ENCODE peak calls at places on chromosome 21, in seven cellular contexts. M is HCT116, D is GM12878, Y is SK-N-SH, R is H1, W is K562, Z is HepG2. F is an unnamed sample.

GRCh38 chr21:16650984-16651383 is 861.9 kb upstream of the CXADR start:
- DNase-seq in M (no peak), D (no peak), Y (no peak), R (no peak), W (no peak), Z (no peak), F (no peak)

GRCh38 chr21:16583567-16583966 is 853.8 kb downstream of the USP25 start:
- DNase-seq in M (no peak), D (no peak), Y (no peak), R (no peak), W (no peak), Z (no peak), F (no peak)

GRCh38 chr21:36508948-36509347 is 29.0 kb upstream of the CLDN14 start:
- DNase-seq in M (no peak), D (no peak), Y (no peak), R (no peak), W (no peak), Z (no peak), F (peak)

GRCh38 chr21:25999935-26000582 is 170.5 kb downstream of the APP start:
- DNase-seq in M (no peak), D (no peak), Y (no peak), R (no peak), W (no peak), Z (no peak), F (no peak)

GRCh38 chr21:25296239-25296638 is 311.0 kb downstream of the MRPL39 start:
- DNase-seq in M (no peak), D (no peak), Y (no peak), R (no peak), W (no peak), Z (no peak), F (no peak)

GRCh38 chr21:37008705-37009104 is 2.2 kb downstream of the RIPPLY3 start:
- DNase-seq in M (no peak), D (no peak), Y (peak), R (no peak), W (no peak), Z (no peak), F (no peak)

GRCh38 chr21:27149034-27149433 is 182.1 kb upstream of the ADAMTS5 start:
- DNase-seq in M (no peak), D (no peak), Y (no peak), R (no peak), W (no peak), Z (no peak), F (no peak)

GRCh38 chr21:28509031-28509430 is 483.6 kb downstream of the LTN1 start:
- DNase-seq in M (no peak), D (no peak), Y (no peak), R (no peak), W (no peak), Z (no peak), F (no peak)

GRCh38 chr21:38646213-38646837 is 148.0 kb upstream of the ERG start:
- DNase-seq in M (no peak), D (no peak), Y (no peak), R (no peak), W (no peak), Z (no peak), F (no peak)

GRCh38 chr21:38377165-38378093 is 120.6 kb downstream of the KCNJ15 start:
- DNase-seq in M (no peak), D (no peak), Y (peak), R (no peak), W (no peak), Z (no peak), F (no peak)

GRCh38 chr21:44549525-44550211 is 1.6 kb downstream of the KRTAP10-2 start:
- DNase-seq in M (no peak), D (no peak), Y (no peak), R (no peak), W (no peak), Z (no peak), F (no peak)

GRCh38 chr21:27275294-27275927 is 308.5 kb upstream of the ADAMTS5 start:
- DNase-seq in M (no peak), D (no peak), Y (peak), R (no peak), W (no peak), Z (no peak), F (no peak)

GRCh38 chr21:44065428-44065827 is 41.8 kb upstream of the PWP2 start:
- DNase-seq in M (no peak), D (no peak), Y (no peak), R (no peak), W (no peak), Z (no peak), F (no peak)

GRCh38 chr21:43325968-43326367 is 101.0 kb downstream of the SIK1 start:
- DNase-seq in M (no peak), D (no peak), Y (no peak), R (no peak), W (no peak), Z (no peak), F (no peak)

GRCh38 chr21:42711667-42712066 is 58.2 kb downstream of the PDE9A start:
- DNase-seq in M (no peak), D (no peak), Y (no peak), R (no peak), W (no peak), Z (peak), F (no peak)

GRCh38 chr21:17802568-17802967 is 16.6 kb downstream of the C21orf91 start:
- DNase-seq in M (no peak), D (no peak), Y (no peak), R (no peak), W (no peak), Z (no peak), F (no peak)

GRCh38 chr21:44306926-44307687 is 7.3 kb downstream of the PFKL start:
- DNase-seq in M (no peak), D (no peak), Y (no peak), R (no peak), W (no peak), Z (no peak), F (no peak)

GRCh38 chr21:29436143-29436542 is 137.4 kb downstream of the BACH1 start:
- DNase-seq in M (no peak), D (no peak), Y (no peak), R (no peak), W (no peak), Z (no peak), F (no peak)

GRCh38 chr21:34017127-34017961 is 56.0 kb upstream of the MRPS6 start:
- DNase-seq in M (no peak), D (peak), Y (no peak), R (no peak), W (no peak), Z (peak), F (no peak)

GRCh38 chr21:37264808-37265207 is 2.3 kb downstream of the VPS26C start:
- DNase-seq in M (no peak), D (no peak), Y (no peak), R (no peak), W (no peak), Z (no peak), F (no peak)

GRCh38 chr21:27248791-27249190 is 281.9 kb upstream of the ADAMTS5 start:
- DNase-seq in M (no peak), D (no peak), Y (no peak), R (no peak), W (no peak), Z (no peak), F (no peak)

GRCh38 chr21:24290151-24290833 is 1317.0 kb downstream of the MRPL39 start:
- DNase-seq in M (no peak), D (no peak), Y (no peak), R (no peak), W (no peak), Z (no peak), F (peak)

GRCh38 chr21:38223893-38224540 is 32.8 kb upstream of the KCNJ15 start:
- DNase-seq in M (peak), D (no peak), Y (no peak), R (no peak), W (no peak), Z (no peak), F (no peak)

GRCh38 chr21:34311561-34312330 is 52.1 kb upstream of the KCNE2 start:
- DNase-seq in M (no peak), D (no peak), Y (no peak), R (no peak), W (no peak), Z (no peak), F (no peak)

GRCh38 chr21:34180826-34181359 is 107.5 kb downstream of the MRPS6 start:
- DNase-seq in M (no peak), D (no peak), Y (no peak), R (no peak), W (no peak), Z (peak), F (no peak)

GRCh38 chr21:21230672-21231071 is 232.5 kb downstream of the NCAM2 start:
- DNase-seq in M (no peak), D (no peak), Y (no peak), R (no peak), W (no peak), Z (no peak), F (no peak)

GRCh38 chr21:15243356-15243755 is 178.6 kb upstream of the NRIP1 start:
- DNase-seq in M (no peak), D (no peak), Y (no peak), R (no peak), W (no peak), Z (no peak), F (no peak)

GRCh38 chr21:15242906-15243305 is 178.1 kb upstream of the NRIP1 start:
- DNase-seq in M (no peak), D (no peak), Y (no peak), R (no peak), W (no peak), Z (no peak), F (no peak)

GRCh38 chr21:15236111-15236510 is 171.3 kb upstream of the NRIP1 start:
- DNase-seq in M (no peak), D (no peak), Y (no peak), R (no peak), W (no peak), Z (no peak), F (no peak)

GRCh38 chr21:15241997-15242767 is 177.4 kb upstream of the NRIP1 start:
- DNase-seq in M (no peak), D (no peak), Y (no peak), R (peak), W (no peak), Z (no peak), F (no peak)

DNA sequence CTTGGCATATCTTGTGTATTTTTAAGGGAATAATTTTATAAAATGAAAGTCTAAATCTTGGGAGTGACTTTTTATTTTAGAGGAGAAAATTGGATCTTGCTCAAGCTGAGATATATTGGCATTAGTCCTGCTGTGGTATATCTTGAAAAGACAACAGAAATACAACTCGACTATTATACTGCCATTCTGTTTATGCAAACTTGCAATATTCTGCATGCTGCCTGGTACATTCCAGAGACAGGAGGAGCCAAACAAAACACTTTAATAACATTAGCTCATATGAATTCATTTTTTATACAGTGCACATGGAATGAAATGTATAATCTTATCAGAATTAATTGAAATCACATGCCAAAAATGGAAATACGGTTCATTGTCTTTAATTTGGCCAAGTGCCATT is 176.0 kb upstream of the NRIP1 start:
- DNase-seq in M (no peak), D (no peak), Y (no peak), R (no peak), W (no peak), Z (no peak), F (no peak)
- TF ChIP-seq JUND in M (no peak), D (no peak), Y (no peak), R (no peak), W (no peak), Z (no peak), F (no peak)

GRCh38 chr21:35449846-35450245 is 400.7 kb upstream of the RUNX1 start:
- DNase-seq in M (no peak), D (no peak), Y (no peak), R (no peak), W (no peak), Z (no peak), F (no peak)
- TF ChIP-seq JUND in M (no peak), D (no peak), Y (no peak), R (no peak), W (no peak), Z (no peak), F (no peak)

GRCh38 chr21:15064576-15065380 is at the start of gene NRIP1:
- DNase-seq in M (no peak), D (no peak), Y (peak), R (no peak), W (peak), Z (peak), F (peak)

GRCh38 chr21:15062566-15062965 is 2.2 kb downstream of the NRIP1 start:
- DNase-seq in M (no peak), D (no peak), Y (no peak), R (no peak), W (no peak), Z (no peak), F (peak)

GRCh38 chr21:15063081-15063820 is 1.5 kb downstream of the NRIP1 start:
- DNase-seq in M (no peak), D (no peak), Y (no peak), R (no peak), W (peak), Z (peak), F (peak)

GRCh38 chr21:15065381-15066230 is 806 bp upstream of the NRIP1 start:
- DNase-seq in M (no peak), D (no peak), Y (peak), R (no peak), W (peak), Z (peak), F (peak)

GRCh38 chr21:15063821-15064575 is 802 bp downstream of the NRIP1 start:
- DNase-seq in M (no peak), D (no peak), Y (peak), R (no peak), W (peak), Z (no peak), F (peak)
- TF ChIP-seq JUND in M (no peak), D (no peak), Y (no peak), R (no peak), W (no peak), Z (no peak), F (no peak)

GRCh38 chr21:31156662-31157061 is 118.4 kb upstream of the KRTAP19-8 start:
- DNase-seq in M (no peak), D (no peak), Y (no peak), R (no peak), W (no peak), Z (no peak), F (no peak)

GRCh38 chr21:31151156-31151555 is 112.9 kb upstream of the KRTAP19-8 start:
- DNase-seq in M (no peak), D (no peak), Y (no peak), R (no peak), W (no peak), Z (no peak), F (no peak)

GRCh38 chr21:31156169-31156568 is 117.9 kb upstream of the KRTAP19-8 start:
- DNase-seq in M (no peak), D (no peak), Y (no peak), R (no peak), W (no peak), Z (no peak), F (no peak)

GRCh38 chr21:31151682-31152081 is 113.4 kb upstream of the KRTAP19-8 start:
- DNase-seq in M (no peak), D (no peak), Y (peak), R (no peak), W (no peak), Z (no peak), F (no peak)
- TF ChIP-seq JUND in M (no peak), D (no peak), Y (no peak), R (no peak), W (no peak), Z (no peak), F (no peak)

GRCh38 chr21:45913416-45913765 is 68.2 kb upstream of the COL6A1 start:
- DNase-seq in M (no peak), D (no peak), Y (no peak), R (no peak), W (no peak), Z (no peak), F (no peak)
- TF ChIP-seq JUND in M (no peak), D (no peak), Y (no peak), R (no peak), W (no peak), Z (no peak), F (no peak)

GRCh38 chr21:32726742-32727477 is 903 bp downstream of the SYNJ1 start:
- DNase-seq in M (no peak), D (no peak), Y (peak), R (no peak), W (peak), Z (no peak), F (peak)
- TF ChIP-seq JUND in M (no peak), D (no peak), Y (no peak), R (no peak), W (no peak), Z (no peak), F (no peak)

DNA sequence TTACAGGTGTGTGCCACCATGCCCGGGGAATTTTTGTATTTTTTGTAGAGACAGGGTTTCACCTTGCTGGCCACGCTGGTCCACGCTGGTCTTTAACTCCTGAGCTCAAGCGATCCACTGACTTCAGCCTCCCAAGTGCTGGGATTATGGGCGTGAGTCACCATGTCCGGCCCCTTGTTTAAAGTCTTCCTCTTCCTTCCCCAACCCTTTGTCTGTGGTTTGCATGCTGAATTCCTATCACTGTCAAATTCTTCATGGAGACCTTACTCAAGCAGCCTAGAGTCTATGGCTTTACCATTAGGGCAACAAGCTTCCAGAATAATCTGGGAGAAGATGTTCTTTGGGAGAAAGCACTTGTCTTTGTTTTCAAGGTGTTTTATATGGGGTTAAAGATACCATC is 34.7 kb downstream of the B3GALT5 start:
- DNase-seq in M (no peak), D (no peak), Y (no peak), R (no peak), W (no peak), Z (no peak), F (no peak)
- TF ChIP-seq JUND in M (no peak), D (no peak), Y (no peak), R (no peak), W (no peak), Z (no peak), F (no peak)